ENCODE peak calls at places on chromosomes 6 and 20, in seven cellular contexts. U is NCI-H1105 treated with DMSO at 0.1 percent for 48 hours, Z is HTR-8/SVneo, T is HCT116, J is nephron progenitor cell, F is Right ventricle myocardium superior, G is mesendoderm. M is an unnamed sample.

GRCh38 chr6:89035252-89036106 is 45.1 kb upstream of the PNRC1 start:
- DNase-seq in U (peak), Z (peak), T (no peak), J (no peak), F (peak), G (no peak), M (no peak)

GRCh38 chr6:123415844-123416468 is 220.8 kb downstream of the TRDN start:
- DNase-seq in U (peak), Z (peak), T (peak), J (peak), F (no peak), G (peak), M (peak)

GRCh38 chr6:137763861-137764260 is 103.2 kb upstream of the TNFAIP3 start:
- DNase-seq in U (no peak), Z (no peak), T (no peak), J (no peak), F (no peak), G (peak), M (no peak)

GRCh38 chr20:12911372-12911771 is 97.4 kb upstream of the SPTLC3 start:
- DNase-seq in U (no peak), Z (no peak), T (no peak), J (no peak), F (no peak), G (no peak), M (no peak)

GRCh38 chr6:145736854-145737181 is 1.5 kb upstream of the EPM2A start:
- DNase-seq in U (no peak), Z (no peak), T (no peak), J (no peak), F (no peak), G (no peak), M (no peak)

GRCh38 chr6:32664827-32665362 is 1.6 kb downstream of the HLA-DQB1 start:
- DNase-seq in U (no peak), Z (no peak), T (no peak), J (peak), F (peak), G (peak), M (no peak)

GRCh38 chr20:34781250-34781649 is 44.2 kb downstream of the NCOA6 start:
- DNase-seq in U (no peak), Z (no peak), T (no peak), J (no peak), F (no peak), G (peak), M (no peak)

GRCh38 chr20:63652192-63652980 is 838 bp downstream of the STMN3 start:
- DNase-seq in U (peak), Z (peak), T (no peak), J (peak), F (peak), G (peak), M (no peak)

GRCh38 chr20:39117486-39117885 is 155.3 kb downstream of the DHX35 start:
- DNase-seq in U (peak), Z (peak), T (peak), J (no peak), F (no peak), G (no peak), M (no peak)

GRCh38 chr6:6895929-6896328 is 211.8 kb upstream of the RREB1 start:
- DNase-seq in U (no peak), Z (no peak), T (no peak), J (no peak), F (no peak), G (no peak), M (no peak)

GRCh38 chr6:35480176-35480575 is 12.0 kb downstream of the RPL10A start:
- DNase-seq in U (no peak), Z (no peak), T (no peak), J (no peak), F (no peak), G (no peak), M (no peak)

GRCh38 chr6:105545947-105546710 is 143.2 kb upstream of the PREP start:
- DNase-seq in U (peak), Z (no peak), T (no peak), J (no peak), F (no peak), G (no peak), M (no peak)

GRCh38 chr20:34045294-34045693 is 51.6 kb downstream of the RALY start:
- DNase-seq in U (no peak), Z (no peak), T (no peak), J (no peak), F (peak), G (no peak), M (no peak)

GRCh38 chr6:138818496-138819194 is 22.8 kb downstream of the ECT2L start:
- DNase-seq in U (no peak), Z (no peak), T (no peak), J (no peak), F (no peak), G (peak), M (peak)

GRCh38 chr6:138590796-138591709 is 91.8 kb upstream of the NHSL1 start:
- DNase-seq in U (peak), Z (peak), T (peak), J (peak), F (no peak), G (peak), M (peak)